ENCODE peak calls at places on chromosomes 1 and 21, in four cellular contexts. F is adrenal gland, W is body of pancreas, I is pancreas. G is an unnamed sample. For H3K4me1, the result is how much of the 10 kb centered on the place peaks cover.

GRCh38 chr1:200224315-200224714 is 185.5 kb downstream of the ZNF281 start:
- DNase-seq in F (no peak), I (no peak), W (no peak), G (no peak)

GRCh38 chr1:172967936-172968335 is 82.8 kb downstream of the TNFSF18 start:
- DNase-seq in W (no peak), F (no peak), I (no peak), G (no peak)

GRCh38 chr1:164417016-164417704 is 141.8 kb upstream of the PBX1 start:
- DNase-seq in W (no peak), I (no peak), F (no peak), G (no peak)

GRCh38 chr1:111747282-111747734 is 8.1 kb upstream of the INKA2 start:
- DNase-seq in F (peak), I (peak), W (peak), G (peak)

GRCh38 chr1:193674292-193674944 is 488.0 kb upstream of the B3GALT2 start:
- DNase-seq in W (no peak), I (no peak), F (no peak), G (peak)

GRCh38 chr1:218743861-218744505 is 398.8 kb downstream of the TGFB2 start:
- DNase-seq in F (no peak), W (no peak), I (no peak), G (no peak)

GRCh38 chr1:241679961-241680360 is 27.9 kb downstream of the WDR64 start:
- DNase-seq in I (no peak), F (no peak), W (no peak), G (no peak)

GRCh38 chr1:6034750-6035096 is 11.0 kb upstream of the KCNAB2 start:
- DNase-seq in F (no peak), I (no peak), W (no peak), G (no peak)

GRCh38 chr1:26949926-26950319 is 10.3 kb downstream of the KDF1 start:
- DNase-seq in W (no peak), F (no peak), I (no peak), G (peak)

GRCh38 chr21:45076245-45076661 is 1.9 kb downstream of the ADARB1 start:
- DNase-seq in I (no peak), F (no peak), W (no peak), G (no peak)

GRCh38 chr1:220893701-220894024 is 14.4 kb downstream of the HLX start:
- DNase-seq in I (no peak), W (no peak), F (no peak), G (no peak)

GRCh38 chr1:168362991-168363390 is 82.3 kb downstream of the TBX19 start:
- DNase-seq in F (no peak), I (no peak), W (no peak), G (peak)

GRCh38 chr1:111660204-111661150 is 40.9 kb downstream of the RAP1A start:
- DNase-seq in F (no peak), I (no peak), W (no peak), G (peak)

GRCh38 chr1:201253906-201254624 is 29.2 kb upstream of the PKP1 start:
- DNase-seq in I (no peak), W (no peak), F (no peak), G (no peak)

GRCh38 chr1:192627901-192628300 is 8.0 kb upstream of the RGS13 start:
- DNase-seq in I (no peak), W (no peak), F (no peak), G (no peak)

GRCh38 chr21:42172596-42173483 is 46.1 kb upstream of the ABCG1 start:
- DNase-seq in I (no peak), F (peak), W (no peak), G (no peak)

GRCh38 chr1:13583964-13584791 is 546 bp downstream of the PDPN start:
- DNase-seq in W (no peak), F (no peak), I (no peak), G (no peak)

GRCh38 chr1:15493869-15494390 is 18.0 kb downstream of the CELA2B start:
- DNase-seq in I (no peak), W (no peak), F (no peak), G (no peak)

GRCh38 chr1:39788758-39789570 is at the start of gene BMP8B:
- DNase-seq in F (peak), I (peak), W (peak), G (peak)

GRCh38 chr21:16571594-16571993 is 841.8 kb downstream of the USP25 start:
- DNase-seq in F (no peak), W (no peak), I (no peak), G (no peak)
- H3K4me1 ChIP-seq in F (under half), W (under half), I (under half), G (under half)

DNA sequence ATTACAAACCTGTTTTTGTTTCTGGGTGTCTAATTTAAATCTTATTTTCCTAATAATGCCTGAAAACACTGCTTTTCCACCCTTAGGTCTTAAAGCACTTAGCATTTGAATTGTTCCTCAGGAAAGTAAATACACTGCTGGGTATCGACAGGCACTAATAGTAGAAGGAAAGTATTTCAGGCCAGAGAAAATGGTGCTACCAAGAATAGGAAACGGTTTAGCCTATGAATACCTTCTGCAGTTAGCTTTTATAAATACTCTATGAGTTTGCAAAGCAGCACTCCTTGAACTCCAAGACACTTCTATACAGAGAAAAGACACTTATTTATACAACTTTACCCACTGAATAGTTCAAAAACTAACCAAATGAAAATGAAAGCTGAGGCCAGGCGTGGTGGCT is 6.8 kb downstream of the FUBP1 start:
- DNase-seq in W (no peak), I (no peak), F (no peak), G (no peak)
- H3K4me1 ChIP-seq in W (half or more), I (under half), F (half or more), G (under half)

GRCh38 chr1:32234792-32235191 is 12.2 kb upstream of the FAM167B start:
- DNase-seq in F (no peak), W (no peak), I (no peak), G (no peak)
- H3K4me1 ChIP-seq in F (under half), W (under half), I (under half), G (under half)

GRCh38 chr1:54324750-54325704 is 81.2 kb downstream of the SSBP3 start:
- DNase-seq in F (no peak), W (no peak), I (no peak), G (no peak)

GRCh38 chr1:54324031-54324654 is 82.1 kb downstream of the SSBP3 start:
- DNase-seq in F (peak), I (no peak), W (no peak), G (no peak)

GRCh38 chr1:54326577-54327385 is 79.4 kb downstream of the SSBP3 start:
- DNase-seq in W (no peak), F (no peak), I (no peak), G (no peak)

GRCh38 chr1:54325705-54326461 is 80.3 kb downstream of the SSBP3 start:
- DNase-seq in W (no peak), F (no peak), I (no peak), G (no peak)

GRCh38 chr1:54323324-54323739 is 82.9 kb downstream of the SSBP3 start:
- DNase-seq in I (no peak), W (peak), F (no peak), G (peak)
- H3K4me1 ChIP-seq in I (under half), W (under half), F (half or more), G (under half)

DNA sequence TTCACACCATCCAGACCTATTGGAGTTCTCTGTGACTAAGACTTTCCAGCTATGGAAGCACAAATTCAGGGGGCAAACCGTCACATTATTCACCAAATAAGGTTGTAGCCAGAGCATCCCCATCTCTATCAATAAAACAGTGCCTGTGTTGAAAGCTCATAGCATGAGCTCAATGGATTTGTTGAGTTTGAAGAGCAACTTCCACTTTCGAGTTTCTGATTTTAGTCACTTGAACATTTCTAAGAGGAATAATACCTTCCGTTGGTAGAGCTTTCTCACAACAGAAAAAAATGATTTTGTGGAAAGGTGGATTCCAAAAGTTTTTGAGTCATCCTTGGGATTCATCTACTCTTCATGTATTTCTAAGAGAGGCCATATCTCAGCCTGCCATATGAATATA is 13.0 kb upstream of the ELAVL4 start:
- DNase-seq in F (no peak), W (no peak), I (no peak), G (no peak)
- H3K4me1 ChIP-seq in F (under half), W (under half), I (under half), G (under half)

DNA sequence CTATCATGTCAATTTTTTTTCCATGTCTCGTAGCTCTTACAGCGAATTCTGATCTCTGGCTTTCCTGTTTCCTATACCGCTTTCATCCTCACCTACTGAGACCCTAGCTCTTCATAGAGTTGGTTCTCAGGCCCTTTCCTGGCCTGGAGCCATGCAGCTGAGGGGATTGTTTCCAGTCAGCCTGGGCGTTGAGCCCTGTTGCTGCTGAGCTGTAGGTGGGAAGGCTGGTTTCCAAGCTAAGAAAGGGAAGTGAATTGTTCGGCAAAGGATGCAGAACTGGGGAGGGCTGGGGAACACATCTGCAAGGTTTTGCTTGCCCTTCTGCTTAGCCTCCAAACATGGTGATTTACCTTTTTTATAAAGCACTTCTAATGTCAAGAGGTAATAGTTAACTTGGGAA is 41.5 kb downstream of the SPATA46 start:
- DNase-seq in I (no peak), W (no peak), F (no peak), G (no peak)
- H3K4me1 ChIP-seq in I (under half), W (under half), F (under half), G (under half)

DNA sequence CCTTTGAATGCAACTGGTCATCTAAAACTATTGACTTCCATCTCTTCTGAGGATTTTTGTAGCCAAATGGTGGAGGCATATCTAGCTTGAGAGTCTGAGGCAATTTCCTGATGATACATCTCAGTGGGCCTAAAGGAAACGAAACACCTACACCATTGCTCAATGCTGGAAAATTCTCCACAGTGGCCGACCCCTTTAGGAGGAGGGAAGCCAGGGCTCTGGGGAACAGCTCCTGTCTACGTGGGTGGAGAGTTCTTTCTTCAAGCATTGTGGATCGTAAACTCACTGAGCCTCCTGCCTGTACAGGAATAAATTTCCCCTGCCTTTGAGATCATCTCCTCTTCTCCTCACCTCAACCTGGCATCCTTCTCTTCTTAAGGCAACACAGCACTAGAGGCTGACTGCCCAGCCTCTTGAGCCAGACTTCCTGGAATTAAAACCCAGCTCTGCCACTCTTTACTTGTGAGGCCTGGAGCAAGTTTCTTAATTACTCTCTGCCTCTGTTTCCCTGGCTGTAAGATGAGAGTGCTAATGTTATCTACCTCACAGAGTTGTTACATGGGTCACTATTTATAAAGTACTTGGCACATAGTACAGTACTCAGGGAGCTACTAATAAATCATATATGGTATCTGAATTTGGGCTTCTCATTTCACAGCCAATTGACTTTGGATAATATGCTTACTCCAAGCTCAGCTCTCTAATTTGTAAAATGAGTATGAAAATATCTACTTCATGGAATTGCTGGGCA is 108.7 kb upstream of the HOOK1 start:
- DNase-seq in I (no peak), W (peak), F (no peak), G (no peak)
- H3K4me1 ChIP-seq in I (under half), W (under half), F (half or more), G (under half)